ENCODE peak calls at places on chromosomes 11 and 22, in six cellular contexts. F is SJSA1, L is fibroblast of lung, A is pancreas, C is HepG2, B is GM23248. S is an unnamed sample.
A peak's percentile ranks its signal among the peaks of the same experiment; 100 is the strongest.

GRCh38 chr22:42769574-42770447 is 49.1 kb upstream of the A4GALT start:
- DNase-seq in L (peak; percentile 90), C (no peak), A (peak; percentile 74), B (peak; percentile 86), F (peak; percentile 75), S (peak; percentile 85)

GRCh38 chr11:61679893-61680621 is at the start of gene DAGLA:
- DNase-seq in F (peak; percentile 83), A (peak; percentile 68), B (peak; percentile 70), L (peak; percentile 42), C (peak; percentile 49), S (peak; percentile 85)

GRCh38 chr22:36457688-36458450 is 23.6 kb downstream of the TXN2 start:
- DNase-seq in A (no peak), B (peak; percentile 45), F (no peak), C (no peak), L (peak; percentile 63), S (peak; percentile 83)

GRCh38 chr11:88384678-88385015 is 47.1 kb upstream of the CTSC start:
- DNase-seq in L (peak; percentile 86), B (peak; percentile 19), A (no peak), F (no peak), C (no peak), S (no peak)

GRCh38 chr11:66617148-66617814 is 851 bp downstream of the RBM14 start:
- DNase-seq in L (peak; percentile 62), B (peak; percentile 91), A (no peak), F (no peak), C (no peak), S (peak; percentile 89)

GRCh38 chr11:103624708-103625623 is 411.5 kb upstream of the DDI1 start:
- DNase-seq in F (peak; percentile 86), L (peak; percentile 99), C (no peak), B (peak; percentile 95), A (no peak), S (no peak)

GRCh38 chr22:26887456-26887855 is 230.1 kb downstream of the MIAT start:
- DNase-seq in C (no peak), B (peak; percentile 89), A (no peak), F (peak; percentile 92), L (peak; percentile 97), S (no peak)

GRCh38 chr11:4626207-4627105 is 10.8 kb upstream of the OR51D1 start:
- DNase-seq in A (no peak), C (peak; percentile 45), L (peak; percentile 41), F (peak; percentile 46), B (peak; percentile 69), S (peak; percentile 74)

GRCh38 chr22:17167486-17167885 is 8.4 kb upstream of the HDHD5 start:
- DNase-seq in A (peak; percentile 26), B (no peak), L (no peak), F (no peak), C (no peak), S (no peak)

GRCh38 chr11:11081273-11081672 is 223.4 kb upstream of the ZBED5 start:
- DNase-seq in A (no peak), B (no peak), L (no peak), C (no peak), F (no peak), S (no peak)
- H3K4me1 ChIP-seq in A (no peaks in the 10 kb centered on the region), B (no peaks in the 10 kb centered on the region), L (no peaks in the 10 kb centered on the region), C (no peaks in the 10 kb centered on the region), F (no peaks in the 10 kb centered on the region), S (peaks cover 32% of the 10 kb centered on the region)

GRCh38 chr11:129414144-129414876 is 38.7 kb downstream of the BARX2 start:
- DNase-seq in B (no peak), A (no peak), C (no peak), F (no peak), L (no peak), S (no peak)
- H3K27ac ChIP-seq in B (no peak overlapping the region), A (no peak overlapping the region), C (no peak overlapping the region), F (no peak overlapping the region), L (no peak overlapping the region), S (no peak overlapping the region)

GRCh38 chr11:35998651-35999050 is 54.8 kb downstream of the LDLRAD3 start:
- DNase-seq in L (no peak), B (no peak), C (no peak), F (no peak), A (no peak), S (no peak)
- H3K36me3 ChIP-seq in L (no peaks in the 10 kb centered on the region), B (no peaks in the 10 kb centered on the region), C (no peaks in the 10 kb centered on the region), F (no peaks in the 10 kb centered on the region), A (no peaks in the 10 kb centered on the region), S (no peaks in the 10 kb centered on the region)

GRCh38 chr11:92801685-92802084 is 167.8 kb upstream of the MTNR1B start:
- DNase-seq in A (no peak), L (no peak), C (no peak), F (no peak), B (no peak), S (no peak)

GRCh38 chr11:92808009-92808408 is 161.4 kb upstream of the MTNR1B start:
- DNase-seq in F (no peak), A (no peak), C (no peak), L (no peak), B (no peak), S (no peak)

DNA sequence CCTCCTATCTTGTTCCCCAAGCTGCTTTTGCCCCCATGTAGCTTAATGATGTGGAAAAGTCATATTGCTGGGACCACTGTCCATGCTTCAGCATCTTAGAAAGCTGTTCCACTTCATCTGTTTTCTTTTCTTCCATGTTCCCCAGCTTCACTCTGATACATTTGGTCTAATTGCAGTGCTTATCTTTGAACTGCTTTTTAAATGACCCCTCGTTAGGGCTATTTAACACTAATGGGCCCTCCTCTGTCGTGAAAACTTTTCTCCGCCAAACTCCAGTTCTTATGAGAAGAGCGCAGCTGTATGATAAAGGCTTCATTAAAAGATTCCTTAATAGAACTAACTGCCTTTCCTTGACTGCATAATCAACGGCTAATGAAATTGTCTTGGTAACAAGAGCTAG is 165.1 kb upstream of the MTNR1B start:
- DNase-seq in C (no peak), L (no peak), F (no peak), A (no peak), B (no peak), S (no peak)
- H3K4me1 ChIP-seq in C (no peaks in the 10 kb centered on the region), L (no peaks in the 10 kb centered on the region), F (no peaks in the 10 kb centered on the region), A (no peaks in the 10 kb centered on the region), B (no peaks in the 10 kb centered on the region), S (no peaks in the 10 kb centered on the region)

GRCh38 chr11:128610765-128611617 is 23.6 kb upstream of the ETS1 start:
- DNase-seq in B (no peak), A (no peak), C (no peak), L (no peak), F (no peak), S (no peak)
- H3K27ac ChIP-seq in B (no peak overlapping the region), A (no peak overlapping the region), C (no peak overlapping the region), L (no peak overlapping the region), F (no peak overlapping the region), S (peak overlapping the region; percentile 9)

GRCh38 chr22:46707305-46707704 is 30.7 kb downstream of the CERK start:
- DNase-seq in F (no peak), B (no peak), C (no peak), A (no peak), L (no peak), S (no peak)

GRCh38 chr22:46706060-46706459 is 32.0 kb downstream of the CERK start:
- DNase-seq in F (no peak), A (no peak), L (no peak), C (no peak), B (no peak), S (no peak)

GRCh38 chr22:46710842-46711241 is 27.2 kb downstream of the CERK start:
- DNase-seq in A (no peak), L (peak; percentile 48), F (peak; percentile 62), C (no peak), B (no peak), S (no peak)

GRCh38 chr22:46708766-46709330 is 29.2 kb downstream of the CERK start:
- DNase-seq in F (no peak), B (no peak), L (no peak), A (no peak), C (no peak), S (no peak)

GRCh38 chr22:46707827-46708570 is 30.1 kb downstream of the CERK start:
- DNase-seq in A (peak; percentile 71), L (no peak), F (no peak), C (no peak), B (no peak), S (no peak)
- H3K36me3 ChIP-seq in A (peaks cover 4% of the 10 kb centered on the region), L (peaks cover 16% of the 10 kb centered on the region), F (peaks cover 89% of the 10 kb centered on the region), C (peaks cover 81% of the 10 kb centered on the region), B (peaks cover 23% of the 10 kb centered on the region), S (peaks cover 40% of the 10 kb centered on the region)

DNA sequence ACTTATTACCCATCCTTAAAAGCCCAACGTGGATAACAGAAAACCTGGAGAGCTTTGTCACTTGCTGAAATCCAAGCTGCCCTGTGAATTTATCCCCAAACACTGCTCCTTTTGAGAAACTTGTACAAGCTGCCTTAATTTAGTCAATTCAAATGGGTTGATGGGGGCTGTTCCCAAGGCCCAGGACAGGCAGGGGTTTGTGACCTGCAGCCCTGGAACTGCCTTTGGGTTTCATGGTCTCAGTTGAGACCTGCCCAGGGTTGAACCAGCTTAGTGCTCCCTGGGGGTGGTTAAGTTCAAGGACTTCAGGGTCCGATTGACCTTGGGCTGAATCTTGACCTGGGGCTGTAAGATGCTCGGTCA is 112.1 kb upstream of the OR4B1 start:
- DNase-seq in A (no peak), B (no peak), L (no peak), F (no peak), C (no peak), S (no peak)
- H3K4me1 ChIP-seq in A (peaks cover 21% of the 10 kb centered on the region), B (peaks cover 32% of the 10 kb centered on the region), L (peaks cover 7% of the 10 kb centered on the region), F (peaks cover 32% of the 10 kb centered on the region), C (peaks cover 52% of the 10 kb centered on the region), S (peaks cover 24% of the 10 kb centered on the region)

DNA sequence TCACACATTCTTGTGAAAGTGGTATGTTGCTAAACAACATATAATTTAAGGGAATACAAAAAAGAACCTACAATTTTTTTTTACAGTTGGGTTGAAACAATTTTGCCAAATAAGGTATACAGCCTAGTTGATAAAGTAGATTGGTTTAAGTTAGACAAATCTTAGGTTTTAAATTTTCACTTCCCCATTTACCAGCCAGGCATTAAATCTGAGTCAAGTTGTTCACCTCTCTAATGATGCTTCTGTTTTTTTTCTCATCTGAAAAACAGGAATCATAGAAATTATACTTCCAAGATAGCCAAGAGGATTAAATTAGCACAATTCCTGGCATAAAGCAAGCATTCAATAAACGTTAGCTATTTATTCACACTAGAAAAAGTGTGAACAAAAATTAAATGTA is 45.2 kb downstream of the ZBTB44 start:
- DNase-seq in L (no peak), F (no peak), A (no peak), C (no peak), B (no peak), S (no peak)
- H3K27ac ChIP-seq in L (no peak overlapping the region), F (no peak overlapping the region), A (no peak overlapping the region), C (no peak overlapping the region), B (no peak overlapping the region), S (no peak overlapping the region)

GRCh38 chr22:46356496-46357185 is 21.1 kb downstream of the TRMU start:
- DNase-seq in F (no peak), B (no peak), A (no peak), C (no peak), L (no peak), S (no peak)
- H3K36me3 ChIP-seq in F (peaks cover 64% of the 10 kb centered on the region), B (no peaks in the 10 kb centered on the region), A (no peaks in the 10 kb centered on the region), C (peaks cover 50% of the 10 kb centered on the region), L (peaks cover 17% of the 10 kb centered on the region), S (peaks cover 57% of the 10 kb centered on the region)

GRCh38 chr11:128341767-128342318 is 245.5 kb downstream of the ETS1 start:
- DNase-seq in C (no peak), A (no peak), B (no peak), F (no peak), L (no peak), S (no peak)

GRCh38 chr11:128343870-128344269 is 243.5 kb downstream of the ETS1 start:
- DNase-seq in L (no peak), F (no peak), B (no peak), C (no peak), A (no peak), S (no peak)

GRCh38 chr11:128343134-128343514 is 244.2 kb downstream of the ETS1 start:
- DNase-seq in A (no peak), F (no peak), L (no peak), C (no peak), B (no peak), S (no peak)

GRCh38 chr11:128341280-128341679 is 246.1 kb downstream of the ETS1 start:
- DNase-seq in A (no peak), L (no peak), B (peak; percentile 25), F (no peak), C (no peak), S (no peak)

GRCh38 chr11:128342511-128343133 is 244.7 kb downstream of the ETS1 start:
- DNase-seq in C (peak; percentile 60), B (peak; percentile 88), F (peak; percentile 72), L (peak; percentile 81), A (no peak), S (peak; percentile 72)
- H3K4me1 ChIP-seq in C (peaks cover 16% of the 10 kb centered on the region), B (peaks cover 16% of the 10 kb centered on the region), F (peaks cover 27% of the 10 kb centered on the region), L (no peaks in the 10 kb centered on the region), A (no peaks in the 10 kb centered on the region), S (peaks cover 6% of the 10 kb centered on the region)

S was measured in sigmoid colon.